ENCODE peak calls at places on chromosomes 7 and 10, in four cellular contexts. Y, B, E and G are unnamed samples.

GRCh38 chr7:80921130-80921529 is 2.3 kb upstream of the SEMA3C start:
- DNase-seq in Y (peak; percentile 10), B (no peak), E (no peak), G (no peak)

GRCh38 chr10:101092742-101093386 is 31.1 kb downstream of the KAZALD1 start:
- DNase-seq in Y (no peak), B (no peak), E (no peak), G (no peak)

GRCh38 chr10:118272090-118272775 is 69.9 kb downstream of the FAM204A start:
- DNase-seq in Y (no peak), B (no peak), E (no peak), G (no peak)

GRCh38 chr10:65570143-65571010 is 1355.5 kb upstream of the LRRTM3 start:
- DNase-seq in Y (peak; percentile 20), B (no peak), E (peak; percentile 36), G (no peak)

GRCh38 chr7:76233538-76234281 is 32.0 kb downstream of the SRRM3 start:
- DNase-seq in Y (no peak), B (no peak), E (no peak), G (no peak)

GRCh38 chr10:16393271-16393858 is 43.4 kb upstream of the PTER start:
- DNase-seq in Y (no peak), B (no peak), E (no peak), G (no peak)

GRCh38 chr10:132408367-132408781 is 11.4 kb downstream of the PWWP2B start:
- DNase-seq in Y (no peak), B (no peak), E (peak; percentile 25), G (no peak)

GRCh38 chr7:122550545-122550944 is 148.4 kb downstream of the RNF133 start:
- DNase-seq in Y (no peak), B (no peak), E (no peak), G (no peak)

GRCh38 chr10:73967022-73967429 is 30.9 kb upstream of the VCL start:
- DNase-seq in Y (peak; percentile 19), B (no peak), E (no peak), G (no peak)

GRCh38 chr10:52216852-52217251 is 97.2 kb upstream of the DKK1 start:
- DNase-seq in Y (no peak), B (no peak), E (peak; percentile 63), G (no peak)

DNA sequence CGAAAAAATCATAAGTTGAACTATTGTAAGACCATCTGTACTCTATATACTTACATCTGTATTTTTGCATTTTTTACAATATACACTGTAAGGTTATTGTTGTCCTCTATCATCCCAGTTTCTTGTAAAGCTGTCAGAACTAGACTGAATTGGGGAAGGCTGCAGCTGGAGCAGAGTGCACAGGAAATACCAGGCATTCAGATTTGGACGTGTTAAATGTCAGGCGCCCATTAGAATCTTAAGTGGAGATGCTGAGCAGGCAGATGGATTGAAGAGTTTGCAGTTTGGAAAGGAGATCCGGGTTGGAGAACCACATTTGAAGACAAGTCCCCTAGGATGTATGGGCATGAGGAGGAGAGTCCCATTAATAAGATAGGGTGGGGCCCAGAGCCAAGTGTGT is 40.4 kb downstream of the MTURN start:
- DNase-seq in Y (no peak), B (no peak), E (no peak), G (no peak)
- H3K27ac ChIP-seq in Y (no peak overlapping the region), B (no peak overlapping the region), E (no peak overlapping the region), G (no peak overlapping the region)

GRCh38 chr10:60777696-60778213 is 523 bp upstream of the CDK1 start:
- DNase-seq in Y (no peak), B (no peak), E (no peak), G (no peak)
- H3K27ac ChIP-seq in Y (peak overlapping the region; percentile 89), B (no peak overlapping the region), E (peak overlapping the region; percentile 72), G (no peak overlapping the region)

GRCh38 chr7:54811016-54811924 is 52.3 kb upstream of the SEC61G start:
- DNase-seq in Y (no peak), B (no peak), E (peak; percentile 78), G (no peak)
- H3K27ac ChIP-seq in Y (peak overlapping the region; percentile 85), B (no peak overlapping the region), E (peak overlapping the region; percentile 54), G (peak overlapping the region; percentile 68)

GRCh38 chr10:109893371-109893770 is 29.9 kb downstream of the XPNPEP1 start:
- DNase-seq in Y (no peak), B (no peak), E (no peak), G (no peak)

GRCh38 chr10:109898007-109898406 is 25.3 kb downstream of the XPNPEP1 start:
- DNase-seq in Y (no peak), B (no peak), E (no peak), G (no peak)

GRCh38 chr10:109895095-109895818 is 28.1 kb downstream of the XPNPEP1 start:
- DNase-seq in Y (no peak), B (no peak), E (no peak), G (no peak)

GRCh38 chr10:109894516-109894915 is 28.8 kb downstream of the XPNPEP1 start:
- DNase-seq in Y (peak; percentile 74), B (no peak), E (peak; percentile 89), G (peak; percentile 64)

DNA sequence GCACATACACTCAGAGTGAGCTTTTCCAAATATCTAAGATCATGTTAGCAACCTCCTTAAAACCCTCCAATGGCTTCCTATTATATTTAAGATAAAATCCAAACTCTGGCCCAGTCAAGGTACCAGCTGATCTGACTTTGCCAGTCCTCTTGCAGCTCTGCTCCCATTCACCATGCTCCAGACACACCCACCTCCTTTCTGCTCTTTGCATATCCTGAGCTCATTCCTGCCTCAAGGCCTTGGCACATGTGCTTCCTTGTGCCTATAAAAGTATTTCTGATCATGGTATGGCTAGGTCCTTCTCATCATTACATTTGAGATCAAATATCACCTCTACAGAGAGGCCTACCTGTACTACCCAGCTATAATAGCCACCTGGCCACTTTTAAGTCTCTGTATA is 27.5 kb downstream of the XPNPEP1 start:
- DNase-seq in Y (no peak), B (no peak), E (no peak), G (no peak)
- H3K27ac ChIP-seq in Y (peak overlapping the region; percentile 89), B (no peak overlapping the region), E (no peak overlapping the region), G (peak overlapping the region; percentile 67)

DNA sequence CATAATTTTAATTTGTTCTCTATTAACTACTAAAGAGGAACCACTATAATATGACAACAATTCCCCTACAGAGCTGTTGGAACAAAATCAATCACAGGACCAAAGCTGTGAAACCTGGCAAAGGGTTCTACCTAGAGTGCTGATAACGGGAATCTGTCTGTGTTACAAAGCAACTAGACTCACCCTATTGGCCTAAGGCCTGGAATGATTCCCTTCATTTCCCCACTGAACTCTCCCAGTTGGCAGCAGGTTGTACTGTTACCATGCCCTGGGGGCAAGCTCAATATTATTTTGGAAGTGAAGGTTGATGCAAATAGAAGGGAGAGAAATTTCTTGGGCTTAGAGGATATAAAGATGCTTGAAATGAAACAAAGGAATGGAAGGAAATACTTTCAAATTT is 81.8 kb downstream of the SEMA3A start:
- DNase-seq in Y (no peak), B (no peak), E (no peak), G (no peak)
- H3K27ac ChIP-seq in Y (no peak overlapping the region), B (no peak overlapping the region), E (no peak overlapping the region), G (no peak overlapping the region)

GRCh38 chr7:4715385-4715770 is 33.3 kb downstream of the FOXK1 start:
- DNase-seq in Y (peak; percentile 67), B (no peak), E (peak; percentile 89), G (peak; percentile 60)

GRCh38 chr7:4712371-4713182 is 30.5 kb downstream of the FOXK1 start:
- DNase-seq in Y (no peak), B (no peak), E (no peak), G (no peak)

GRCh38 chr7:4714767-4715384 is 32.8 kb downstream of the FOXK1 start:
- DNase-seq in Y (no peak), B (no peak), E (no peak), G (no peak)

GRCh38 chr7:4713183-4713784 is 31.2 kb downstream of the FOXK1 start:
- DNase-seq in Y (no peak), B (no peak), E (no peak), G (no peak)

GRCh38 chr7:4714161-4714700 is 32.1 kb downstream of the FOXK1 start:
- DNase-seq in Y (no peak), B (no peak), E (no peak), G (no peak)
- H3K27ac ChIP-seq in Y (no peak overlapping the region), B (no peak overlapping the region), E (no peak overlapping the region), G (no peak overlapping the region)

GRCh38 chr10:95069286-95069685 is at the start of gene CYP2C8:
- DNase-seq in Y (no peak), B (no peak), E (no peak), G (no peak)

GRCh38 chr10:95071107-95071660 is 1.9 kb upstream of the CYP2C8 start:
- DNase-seq in Y (no peak), B (no peak), E (no peak), G (no peak)
- H3K27ac ChIP-seq in Y (no peak overlapping the region), B (no peak overlapping the region), E (no peak overlapping the region), G (no peak overlapping the region)

GRCh38 chr10:72356987-72357386 is 2.3 kb upstream of the DNAJB12 start:
- DNase-seq in Y (no peak), B (no peak), E (no peak), G (no peak)

GRCh38 chr10:72354356-72355213 is at the start of gene DNAJB12:
- DNase-seq in Y (peak; percentile 97), B (peak; percentile 87), E (peak; percentile 95), G (peak; percentile 73)

GRCh38 chr10:72353963-72354355 is 760 bp downstream of the DNAJB12 start:
- DNase-seq in Y (no peak), B (no peak), E (no peak), G (no peak)

GRCh38 chr10:72356115-72356514 is 1.4 kb upstream of the DNAJB12 start:
- DNase-seq in Y (no peak), B (no peak), E (no peak), G (no peak)

GRCh38 chr10:72355214-72355555 is 466 bp upstream of the DNAJB12 start:
- DNase-seq in Y (no peak), B (no peak), E (no peak), G (no peak)
- H3K27ac ChIP-seq in Y (peak overlapping the region; percentile 95), B (peak overlapping the region; percentile 95), E (peak overlapping the region; percentile 87), G (peak overlapping the region; percentile 95)